ENCODE peak calls at places on chromosomes 6 and 20, in seven cellular contexts. L is cardiac fibroblast, Z is HTR-8/SVneo, G is iPS-NIHi11, V is left kidney, X is pons, K is hypothalamus. S is an unnamed sample.

GRCh38 chr6:85389180-85389797 is 60.6 kb upstream of the NT5E start:
- DNase-seq in Z (no peak), X (no peak), G (no peak), L (no peak), K (no peak), V (no peak), S (no peak)

GRCh38 chr6:85594197-85594930 is 706 bp upstream of the SNX14 start:
- DNase-seq in X (peak), G (no peak), Z (no peak), L (peak), K (no peak), V (no peak), S (peak)

GRCh38 chr6:7431594-7432390 is 42.2 kb downstream of the RIOK1 start:
- DNase-seq in X (no peak), G (peak), Z (no peak), K (no peak), L (peak), V (no peak), S (no peak)

GRCh38 chr6:97176468-97176867 is 106.5 kb downstream of the MMS22L start:
- DNase-seq in G (no peak), Z (no peak), V (no peak), X (no peak), L (no peak), K (no peak), S (no peak)

GRCh38 chr6:24981385-24981758 is 45.6 kb upstream of the RIPOR2 start:
- DNase-seq in V (no peak), X (no peak), K (no peak), L (peak), Z (no peak), G (peak), S (no peak)

GRCh38 chr6:15526129-15526764 is 136.6 kb downstream of the DTNBP1 start:
- DNase-seq in V (peak), L (no peak), X (no peak), Z (no peak), G (no peak), K (no peak), S (no peak)

GRCh38 chr6:38208028-38208427 is 388.5 kb downstream of the ZFAND3 start:
- DNase-seq in K (no peak), V (peak), Z (no peak), X (no peak), L (no peak), G (no peak), S (no peak)

GRCh38 chr6:112269165-112269564 is 14.8 kb upstream of the LAMA4 start:
- DNase-seq in X (no peak), V (no peak), K (no peak), L (peak), Z (peak), G (no peak), S (no peak)

GRCh38 chr6:11323666-11324452 is 91.4 kb upstream of the NEDD9 start:
- DNase-seq in X (peak), V (peak), G (no peak), L (no peak), Z (no peak), K (peak), S (no peak)

GRCh38 chr6:16711551-16712249 is 49.6 kb downstream of the ATXN1 start:
- DNase-seq in X (no peak), V (no peak), G (no peak), L (no peak), K (no peak), Z (no peak), S (no peak)

GRCh38 chr6:82484001-82484400 is 120.4 kb downstream of the TPBG start:
- DNase-seq in G (no peak), L (no peak), Z (no peak), V (no peak), K (no peak), X (no peak), S (no peak)

GRCh38 chr6:148287979-148288378 is 54.7 kb upstream of the SASH1 start:
- DNase-seq in G (no peak), X (no peak), L (no peak), K (no peak), Z (no peak), V (no peak), S (no peak)

GRCh38 chr20:47392015-47392720 is 35.7 kb upstream of the ZMYND8 start:
- DNase-seq in L (peak), G (peak), V (no peak), K (no peak), X (no peak), Z (peak), S (no peak)

GRCh38 chr6:138297761-138298298 is 79.5 kb upstream of the PBOV1 start:
- DNase-seq in X (no peak), G (no peak), V (no peak), Z (no peak), L (no peak), K (no peak), S (no peak)

GRCh38 chr6:90103056-90103793 is 193.4 kb downstream of the BACH2 start:
- DNase-seq in Z (no peak), G (no peak), X (peak), K (no peak), L (no peak), V (no peak), S (no peak)

GRCh38 chr6:167930300-167930699 is 67.2 kb upstream of the KIF25 start:
- DNase-seq in Z (peak), G (no peak), V (no peak), X (no peak), K (no peak), L (peak), S (no peak)

GRCh38 chr20:22927537-22927936 is 107.6 kb upstream of the SSTR4 start:
- DNase-seq in L (no peak), V (peak), K (no peak), Z (no peak), X (no peak), G (no peak), S (no peak)

GRCh38 chr6:26327450-26328264 is 37.3 kb upstream of the BTN3A2 start:
- DNase-seq in G (no peak), L (peak), V (peak), Z (no peak), K (no peak), X (peak), S (peak)

GRCh38 chr6:45432944-45433343 is 55.2 kb upstream of the SUPT3H start:
- DNase-seq in G (no peak), V (no peak), Z (no peak), X (no peak), K (no peak), L (peak), S (no peak)

GRCh38 chr20:13012886-13013285 is 4.1 kb downstream of the SPTLC3 start:
- DNase-seq in L (peak), K (no peak), V (peak), X (no peak), Z (no peak), G (peak), S (no peak)

GRCh38 chr6:107491791-107492674 is 2.1 kb downstream of the SOBP start:
- DNase-seq in G (no peak), V (peak), L (peak), Z (no peak), K (peak), X (peak), S (peak)

GRCh38 chr6:70700922-70701876 is 33.5 kb downstream of the SMAP1 start:
- DNase-seq in G (no peak), V (no peak), K (no peak), X (no peak), Z (no peak), L (no peak), S (no peak)

GRCh38 chr6:148426317-148426977 is 83.8 kb downstream of the SASH1 start:
- DNase-seq in L (no peak), G (no peak), Z (no peak), K (no peak), X (no peak), V (no peak), S (no peak)